ENCODE peak calls at places on chromosomes 7 and 10, in seven cellular contexts. One of them, this sample, is unnamed.

GRCh38 chr7:70935311-70935710 is 196.6 kb upstream of the GALNT17 start:
- DNase-seq in endodermal cell: peak
- DNase-seq in PC-9: no peak
- DNase-seq in fibroblast of lung: no peak
- DNase-seq in RWPE2: no peak
- DNase-seq in CD4-positive, alpha-beta memory T cell: no peak
- DNase-seq in stomach: no peak
- DNase-seq in this sample: no peak

GRCh38 chr7:45940939-45941338 is 19.9 kb upstream of the IGFBP3 start:
- DNase-seq in endodermal cell: no peak
- DNase-seq in PC-9: no peak
- DNase-seq in fibroblast of lung: no peak
- DNase-seq in RWPE2: no peak
- DNase-seq in CD4-positive, alpha-beta memory T cell: no peak
- DNase-seq in stomach: no peak
- DNase-seq in this sample: no peak

GRCh38 chr7:41224063-41224763 is 478.7 kb downstream of the INHBA start:
- DNase-seq in endodermal cell: no peak
- DNase-seq in PC-9: peak
- DNase-seq in fibroblast of lung: peak
- DNase-seq in RWPE2: no peak
- DNase-seq in CD4-positive, alpha-beta memory T cell: no peak
- DNase-seq in stomach: no peak
- DNase-seq in this sample: no peak

GRCh38 chr7:134768243-134768642 is 11.2 kb upstream of the CALD1 start:
- DNase-seq in endodermal cell: no peak
- DNase-seq in PC-9: no peak
- DNase-seq in fibroblast of lung: no peak
- DNase-seq in RWPE2: no peak
- DNase-seq in CD4-positive, alpha-beta memory T cell: no peak
- DNase-seq in stomach: no peak
- DNase-seq in this sample: no peak

GRCh38 chr10:92290076-92290836 is 622 bp downstream of the CPEB3 start:
- DNase-seq in endodermal cell: no peak
- DNase-seq in PC-9: no peak
- DNase-seq in fibroblast of lung: peak
- DNase-seq in RWPE2: no peak
- DNase-seq in CD4-positive, alpha-beta memory T cell: no peak
- DNase-seq in stomach: peak
- DNase-seq in this sample: no peak

GRCh38 chr7:132480534-132480933 is 95.7 kb downstream of the PLXNA4 start:
- DNase-seq in endodermal cell: no peak
- DNase-seq in PC-9: no peak
- DNase-seq in fibroblast of lung: no peak
- DNase-seq in RWPE2: no peak
- DNase-seq in CD4-positive, alpha-beta memory T cell: no peak
- DNase-seq in stomach: no peak
- DNase-seq in this sample: no peak

GRCh38 chr7:100266576-100267354 is 40.7 kb upstream of the SPDYE3 start:
- DNase-seq in endodermal cell: peak
- DNase-seq in PC-9: no peak
- DNase-seq in fibroblast of lung: no peak
- DNase-seq in RWPE2: no peak
- DNase-seq in CD4-positive, alpha-beta memory T cell: no peak
- DNase-seq in stomach: no peak
- DNase-seq in this sample: no peak

GRCh38 chr7:105256621-105257283 is 132.0 kb downstream of the SRPK2 start:
- DNase-seq in endodermal cell: no peak
- DNase-seq in PC-9: no peak
- DNase-seq in fibroblast of lung: no peak
- DNase-seq in RWPE2: no peak
- DNase-seq in CD4-positive, alpha-beta memory T cell: no peak
- DNase-seq in stomach: no peak
- DNase-seq in this sample: no peak

GRCh38 chr7:102063736-102064135 is 222.9 kb upstream of the SH2B2 start:
- DNase-seq in endodermal cell: peak
- DNase-seq in PC-9: peak
- DNase-seq in fibroblast of lung: peak
- DNase-seq in RWPE2: peak
- DNase-seq in CD4-positive, alpha-beta memory T cell: no peak
- DNase-seq in stomach: peak
- DNase-seq in this sample: no peak

GRCh38 chr7:7719235-7719634 is 828 bp upstream of the RPA3 start:
- DNase-seq in endodermal cell: no peak
- DNase-seq in PC-9: peak
- DNase-seq in fibroblast of lung: peak
- DNase-seq in RWPE2: no peak
- DNase-seq in CD4-positive, alpha-beta memory T cell: peak
- DNase-seq in stomach: no peak
- DNase-seq in this sample: no peak

GRCh38 chr10:103114876-103115275 is 78.2 kb downstream of the NT5C2 start:
- DNase-seq in endodermal cell: no peak
- DNase-seq in PC-9: peak
- DNase-seq in fibroblast of lung: peak
- DNase-seq in RWPE2: no peak
- DNase-seq in CD4-positive, alpha-beta memory T cell: no peak
- DNase-seq in stomach: no peak
- DNase-seq in this sample: no peak

GRCh38 chr7:45917658-45918057 is 3.4 kb downstream of the IGFBP3 start:
- DNase-seq in endodermal cell: peak
- DNase-seq in PC-9: peak
- DNase-seq in fibroblast of lung: peak
- DNase-seq in RWPE2: no peak
- DNase-seq in CD4-positive, alpha-beta memory T cell: peak
- DNase-seq in stomach: peak
- DNase-seq in this sample: no peak

GRCh38 chr10:50375051-50375452 is 123.7 kb upstream of the ASAH2 start:
- DNase-seq in endodermal cell: no peak
- DNase-seq in PC-9: peak
- DNase-seq in fibroblast of lung: no peak
- DNase-seq in RWPE2: no peak
- DNase-seq in CD4-positive, alpha-beta memory T cell: no peak
- DNase-seq in stomach: no peak
- DNase-seq in this sample: no peak

GRCh38 chr10:25682203-25682950 is 251.7 kb upstream of the MYO3A start:
- DNase-seq in endodermal cell: peak
- DNase-seq in PC-9: no peak
- DNase-seq in fibroblast of lung: peak
- DNase-seq in RWPE2: no peak
- DNase-seq in CD4-positive, alpha-beta memory T cell: no peak
- DNase-seq in stomach: no peak
- DNase-seq in this sample: no peak

GRCh38 chr10:119680668-119681070 is 29.5 kb downstream of the BAG3 start:
- DNase-seq in endodermal cell: no peak
- DNase-seq in PC-9: peak
- DNase-seq in fibroblast of lung: peak
- DNase-seq in RWPE2: peak
- DNase-seq in CD4-positive, alpha-beta memory T cell: no peak
- DNase-seq in stomach: no peak
- DNase-seq in this sample: no peak

GRCh38 chr10:60140681-60141632 is 234.6 kb upstream of the CCDC6 start:
- DNase-seq in endodermal cell: peak
- DNase-seq in PC-9: peak
- DNase-seq in fibroblast of lung: peak
- DNase-seq in RWPE2: no peak
- DNase-seq in CD4-positive, alpha-beta memory T cell: no peak
- DNase-seq in stomach: no peak
- DNase-seq in this sample: no peak

GRCh38 chr10:97531401-97531985 is 32.8 kb downstream of the UBTD1 start:
- DNase-seq in endodermal cell: peak
- DNase-seq in PC-9: no peak
- DNase-seq in fibroblast of lung: peak
- DNase-seq in RWPE2: no peak
- DNase-seq in CD4-positive, alpha-beta memory T cell: no peak
- DNase-seq in stomach: no peak
- DNase-seq in this sample: no peak

GRCh38 chr7:75804705-75805104 is 8.9 kb downstream of the CCL24 start:
- DNase-seq in endodermal cell: no peak
- DNase-seq in PC-9: no peak
- DNase-seq in fibroblast of lung: no peak
- DNase-seq in RWPE2: no peak
- DNase-seq in CD4-positive, alpha-beta memory T cell: no peak
- DNase-seq in stomach: no peak
- DNase-seq in this sample: no peak

GRCh38 chr10:14415676-14416307 is 85.1 kb upstream of the FRMD4A start:
- DNase-seq in endodermal cell: no peak
- DNase-seq in PC-9: no peak
- DNase-seq in fibroblast of lung: peak
- DNase-seq in RWPE2: no peak
- DNase-seq in CD4-positive, alpha-beta memory T cell: no peak
- DNase-seq in stomach: no peak
- DNase-seq in this sample: no peak
- H3K27ac ChIP-seq in endodermal cell: no peak
- H3K27ac ChIP-seq in PC-9: no peak
- H3K27ac ChIP-seq in fibroblast of lung: no peak
- H3K27ac ChIP-seq in RWPE2: no peak
- H3K27ac ChIP-seq in CD4-positive, alpha-beta memory T cell: no peak
- H3K27ac ChIP-seq in stomach: no peak
- H3K27ac ChIP-seq in this sample: no peak

GRCh38 chr10:76695069-76695468 is 942.5 kb downstream of the KCNMA1 start:
- DNase-seq in endodermal cell: no peak
- DNase-seq in PC-9: no peak
- DNase-seq in fibroblast of lung: peak
- DNase-seq in RWPE2: no peak
- DNase-seq in CD4-positive, alpha-beta memory T cell: no peak
- DNase-seq in stomach: no peak
- DNase-seq in this sample: no peak
- H3K27ac ChIP-seq in endodermal cell: no peak
- H3K27ac ChIP-seq in PC-9: no peak
- H3K27ac ChIP-seq in fibroblast of lung: no peak
- H3K27ac ChIP-seq in RWPE2: no peak
- H3K27ac ChIP-seq in CD4-positive, alpha-beta memory T cell: no peak
- H3K27ac ChIP-seq in stomach: no peak
- H3K27ac ChIP-seq in this sample: no peak

GRCh38 chr10:3902054-3902808 is 117.2 kb upstream of the KLF6 start:
- DNase-seq in endodermal cell: no peak
- DNase-seq in PC-9: no peak
- DNase-seq in fibroblast of lung: peak
- DNase-seq in RWPE2: no peak
- DNase-seq in CD4-positive, alpha-beta memory T cell: peak
- DNase-seq in stomach: no peak
- DNase-seq in this sample: no peak
- H3K27ac ChIP-seq in endodermal cell: no peak
- H3K27ac ChIP-seq in PC-9: no peak
- H3K27ac ChIP-seq in fibroblast of lung: no peak
- H3K27ac ChIP-seq in RWPE2: peak
- H3K27ac ChIP-seq in CD4-positive, alpha-beta memory T cell: peak
- H3K27ac ChIP-seq in stomach: no peak
- H3K27ac ChIP-seq in this sample: no peak

GRCh38 chr7:138388673-138389491 is 71.2 kb upstream of the TRIM24 start:
- DNase-seq in endodermal cell: no peak
- DNase-seq in PC-9: peak
- DNase-seq in fibroblast of lung: no peak
- DNase-seq in RWPE2: no peak
- DNase-seq in CD4-positive, alpha-beta memory T cell: no peak
- DNase-seq in stomach: no peak
- DNase-seq in this sample: no peak
- H3K27ac ChIP-seq in endodermal cell: no peak
- H3K27ac ChIP-seq in PC-9: peak
- H3K27ac ChIP-seq in fibroblast of lung: no peak
- H3K27ac ChIP-seq in RWPE2: no peak
- H3K27ac ChIP-seq in CD4-positive, alpha-beta memory T cell: no peak
- H3K27ac ChIP-seq in stomach: no peak
- H3K27ac ChIP-seq in this sample: no peak

DNA sequence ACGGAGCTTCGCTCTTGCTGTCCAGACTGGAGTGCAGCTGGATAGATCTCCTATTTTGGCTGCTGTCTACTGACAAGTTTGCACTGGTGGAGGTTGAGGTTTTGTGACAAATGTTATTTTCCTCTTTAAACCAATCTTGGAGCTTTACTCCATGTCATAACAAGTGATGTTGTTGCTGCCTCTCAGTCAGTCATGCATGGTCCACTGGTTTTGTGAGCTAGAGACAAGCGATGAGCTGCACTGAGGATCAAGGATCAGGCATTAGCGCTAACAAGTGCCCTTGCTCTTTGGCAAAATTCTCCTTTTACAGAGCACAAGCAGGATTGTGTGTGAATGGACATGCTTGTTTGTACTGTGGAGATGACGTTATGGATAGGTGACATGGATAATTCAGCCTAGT is 780 bp upstream of the WDFY4 start:
- DNase-seq in endodermal cell: no peak
- DNase-seq in PC-9: no peak
- DNase-seq in fibroblast of lung: no peak
- DNase-seq in RWPE2: no peak
- DNase-seq in CD4-positive, alpha-beta memory T cell: no peak
- DNase-seq in stomach: no peak
- DNase-seq in this sample: no peak
- H3K27ac ChIP-seq in endodermal cell: no peak
- H3K27ac ChIP-seq in PC-9: no peak
- H3K27ac ChIP-seq in fibroblast of lung: no peak
- H3K27ac ChIP-seq in RWPE2: no peak
- H3K27ac ChIP-seq in CD4-positive, alpha-beta memory T cell: no peak
- H3K27ac ChIP-seq in stomach: no peak
- H3K27ac ChIP-seq in this sample: no peak

GRCh38 chr10:73868655-73869195 is 5.6 kb downstream of the CAMK2G start:
- DNase-seq in endodermal cell: no peak
- DNase-seq in PC-9: no peak
- DNase-seq in fibroblast of lung: no peak
- DNase-seq in RWPE2: no peak
- DNase-seq in CD4-positive, alpha-beta memory T cell: no peak
- DNase-seq in stomach: no peak
- DNase-seq in this sample: no peak
- H3K27ac ChIP-seq in endodermal cell: no peak
- H3K27ac ChIP-seq in PC-9: no peak
- H3K27ac ChIP-seq in fibroblast of lung: no peak
- H3K27ac ChIP-seq in RWPE2: no peak
- H3K27ac ChIP-seq in CD4-positive, alpha-beta memory T cell: no peak
- H3K27ac ChIP-seq in stomach: no peak
- H3K27ac ChIP-seq in this sample: no peak

GRCh38 chr10:35691522-35692236 is 49.6 kb upstream of the FZD8 start:
- DNase-seq in endodermal cell: peak
- DNase-seq in PC-9: no peak
- DNase-seq in fibroblast of lung: no peak
- DNase-seq in RWPE2: no peak
- DNase-seq in CD4-positive, alpha-beta memory T cell: no peak
- DNase-seq in stomach: no peak
- DNase-seq in this sample: no peak
- H3K27ac ChIP-seq in endodermal cell: no peak
- H3K27ac ChIP-seq in PC-9: no peak
- H3K27ac ChIP-seq in fibroblast of lung: no peak
- H3K27ac ChIP-seq in RWPE2: no peak
- H3K27ac ChIP-seq in CD4-positive, alpha-beta memory T cell: no peak
- H3K27ac ChIP-seq in stomach: no peak
- H3K27ac ChIP-seq in this sample: no peak

GRCh38 chr7:17301491-17302101 is 3.1 kb downstream of the AHR start:
- DNase-seq in endodermal cell: no peak
- DNase-seq in PC-9: peak
- DNase-seq in fibroblast of lung: peak
- DNase-seq in RWPE2: no peak
- DNase-seq in CD4-positive, alpha-beta memory T cell: peak
- DNase-seq in stomach: peak
- DNase-seq in this sample: no peak
- H3K27ac ChIP-seq in endodermal cell: no peak
- H3K27ac ChIP-seq in PC-9: peak
- H3K27ac ChIP-seq in fibroblast of lung: no peak
- H3K27ac ChIP-seq in RWPE2: peak
- H3K27ac ChIP-seq in CD4-positive, alpha-beta memory T cell: no peak
- H3K27ac ChIP-seq in stomach: peak
- H3K27ac ChIP-seq in this sample: no peak

This sample was measured in SK-N-MC.